ENCODE peak calls at places on chromosome 1, in eight cellular contexts. Q, D, T, O, Y, X, A and K are unnamed samples.

GRCh38 chr1:161013104-161013590 is 7.8 kb downstream of the F11R start:
- DNase-seq in D (no peak), X (no peak), Y (no peak), T (peak), A (no peak), Q (no peak), O (peak), K (no peak)

GRCh38 chr1:53367503-53368313 is 39.8 kb upstream of the LRP8 start:
- DNase-seq in T (no peak), Q (peak), X (no peak), A (no peak), O (peak), D (peak), Y (no peak), K (no peak)

GRCh38 chr1:8078176-8078671 is 52.1 kb upstream of the ERRFI1 start:
- DNase-seq in X (no peak), A (no peak), D (no peak), Y (peak), O (no peak), T (peak), Q (no peak), K (no peak)

GRCh38 chr1:223738465-223739365 is 26.4 kb downstream of the CAPN2 start:
- DNase-seq in A (no peak), X (no peak), T (no peak), Y (no peak), D (no peak), O (peak), Q (no peak), K (no peak)

GRCh38 chr1:25610822-25611630 is 5.6 kb upstream of the MAN1C1 start:
- DNase-seq in X (no peak), Y (no peak), T (peak), A (no peak), O (no peak), D (no peak), Q (no peak), K (no peak)

GRCh38 chr1:179529482-179529881 is 46.3 kb downstream of the NPHS2 start:
- DNase-seq in D (no peak), T (no peak), Q (no peak), O (no peak), X (no peak), Y (no peak), A (no peak), K (no peak)

GRCh38 chr1:227898502-227899140 is 49.1 kb downstream of the WNT9A start:
- DNase-seq in A (peak), O (peak), Q (no peak), Y (no peak), D (peak), X (peak), T (no peak), K (no peak)

GRCh38 chr1:48182441-48182840 is 40.1 kb upstream of the SLC5A9 start:
- DNase-seq in Y (no peak), T (no peak), A (no peak), O (no peak), D (no peak), Q (no peak), X (peak), K (no peak)

GRCh38 chr1:234699795-234700665 is 90.1 kb upstream of the IRF2BP2 start:
- DNase-seq in A (no peak), Y (peak), T (peak), O (no peak), D (no peak), Q (no peak), X (peak), K (no peak)

GRCh38 chr1:160046494-160047115 is 14.8 kb upstream of the PIGM start:
- DNase-seq in O (no peak), A (peak), X (peak), Q (peak), D (peak), Y (peak), T (peak), K (no peak)

GRCh38 chr1:198848649-198849048 is 209.8 kb downstream of the PTPRC start:
- DNase-seq in T (peak), Y (peak), A (no peak), X (no peak), D (no peak), Q (no peak), O (no peak), K (no peak)